ENCODE peak calls at places on chromosome 9, in ten cellular contexts. R is kidney epithelial cell, T is NB4, V is foreskin fibroblast, E is AG09319, Q is astrocyte of the spinal cord, S is A549, H is suprapubic skin, P is BE2C, L is AG04450. D is an unnamed sample.

GRCh38 chr9:2616726-2617377 is 4.7 kb upstream of the VLDLR start:
- DNase-seq in R (no peak), T (no peak), V (no peak), E (no peak), Q (no peak), S (no peak), H (no peak), P (no peak), L (no peak), D (no peak)

GRCh38 chr9:120870206-120870605 is 6.8 kb downstream of the PHF19 start:
- DNase-seq in R (no peak), T (peak), V (no peak), E (no peak), Q (no peak), S (no peak), H (no peak), P (no peak), L (no peak), D (no peak)

GRCh38 chr9:107584186-107584585 is 94.6 kb upstream of the KLF4 start:
- DNase-seq in R (peak), T (peak), V (no peak), E (no peak), Q (no peak), S (no peak), H (no peak), P (no peak), L (no peak), D (no peak)

GRCh38 chr9:2281803-2282185 is 266.6 kb downstream of the SMARCA2 start:
- DNase-seq in R (no peak), T (no peak), V (no peak), E (no peak), Q (peak), S (no peak), H (no peak), P (no peak), L (no peak), D (no peak)

GRCh38 chr9:91897201-91897600 is 52.8 kb downstream of the ROR2 start:
- DNase-seq in R (no peak), T (no peak), V (no peak), E (no peak), Q (no peak), S (no peak), H (no peak), P (no peak), L (no peak), D (no peak)

GRCh38 chr9:34590376-34591090 is 1.0 kb upstream of the CNTFR start:
- DNase-seq in R (no peak), T (peak), V (no peak), E (no peak), Q (no peak), S (no peak), H (no peak), P (no peak), L (no peak), D (no peak)

GRCh38 chr9:35598863-35599590 is 6.0 kb upstream of the TESK1 start:
- DNase-seq in R (no peak), T (no peak), V (no peak), E (no peak), Q (no peak), S (no peak), H (no peak), P (no peak), L (no peak), D (no peak)

GRCh38 chr9:73132034-73132776 is 19.5 kb upstream of the ANXA1 start:
- DNase-seq in R (no peak), T (peak), V (peak), E (no peak), Q (peak), S (peak), H (peak), P (no peak), L (no peak), D (peak)

GRCh38 chr9:129520981-129521380 is 99.9 kb downstream of the C9orf50 start:
- DNase-seq in R (no peak), T (no peak), V (no peak), E (no peak), Q (no peak), S (no peak), H (peak), P (no peak), L (no peak), D (no peak)

GRCh38 chr9:34454571-34455065 is 3.8 kb downstream of the FAM219A start:
- DNase-seq in R (no peak), T (peak), V (peak), E (no peak), Q (peak), S (peak), H (no peak), P (peak), L (no peak), D (no peak)

GRCh38 chr9:94899464-94900221 is 173.1 kb downstream of the AOPEP start:
- DNase-seq in R (no peak), T (no peak), V (no peak), E (no peak), Q (no peak), S (peak), H (no peak), P (no peak), L (no peak), D (no peak)

GRCh38 chr9:33263936-33264472 is 504 bp downstream of the BAG1 start:
- DNase-seq in R (no peak), T (peak), V (no peak), E (no peak), Q (peak), S (no peak), H (peak), P (peak), L (no peak), D (no peak)

GRCh38 chr9:75482566-75482965 is 394.3 kb downstream of the OSTF1 start:
- DNase-seq in R (no peak), T (no peak), V (no peak), E (no peak), Q (no peak), S (no peak), H (no peak), P (no peak), L (no peak), D (no peak)

GRCh38 chr9:131747352-131747751 is 7.5 kb upstream of the RAPGEF1 start:
- DNase-seq in R (no peak), T (peak), V (peak), E (peak), Q (peak), S (peak), H (no peak), P (peak), L (no peak), D (no peak)

DNA sequence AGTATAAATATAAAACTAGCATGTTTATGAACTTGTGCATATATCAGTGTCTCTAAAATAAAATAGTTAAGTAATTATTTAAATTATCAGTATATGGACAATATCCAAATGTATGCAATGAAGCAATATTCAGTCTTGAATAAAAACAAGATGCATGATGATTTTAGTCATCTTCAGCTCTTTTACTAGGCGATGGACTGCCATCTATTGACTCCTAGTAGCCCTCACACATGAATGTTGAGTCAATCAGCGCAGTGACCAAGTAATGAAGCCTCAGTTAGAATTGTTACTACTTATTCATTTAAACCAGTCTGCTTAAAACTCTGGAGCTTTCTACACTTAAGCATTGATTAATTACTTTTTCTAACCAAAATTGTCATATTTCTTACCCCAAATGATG is 92.9 kb upstream of the GRHPR start:
- DNase-seq in R (no peak), T (peak), V (no peak), E (no peak), Q (peak), S (peak), H (no peak), P (peak), L (no peak), D (no peak)
- TF ChIP-seq CTCF in R (peak), T (no peak), V (peak), E (peak), Q (peak), S (peak), H (no peak), P (peak), L (peak), D (peak)

DNA sequence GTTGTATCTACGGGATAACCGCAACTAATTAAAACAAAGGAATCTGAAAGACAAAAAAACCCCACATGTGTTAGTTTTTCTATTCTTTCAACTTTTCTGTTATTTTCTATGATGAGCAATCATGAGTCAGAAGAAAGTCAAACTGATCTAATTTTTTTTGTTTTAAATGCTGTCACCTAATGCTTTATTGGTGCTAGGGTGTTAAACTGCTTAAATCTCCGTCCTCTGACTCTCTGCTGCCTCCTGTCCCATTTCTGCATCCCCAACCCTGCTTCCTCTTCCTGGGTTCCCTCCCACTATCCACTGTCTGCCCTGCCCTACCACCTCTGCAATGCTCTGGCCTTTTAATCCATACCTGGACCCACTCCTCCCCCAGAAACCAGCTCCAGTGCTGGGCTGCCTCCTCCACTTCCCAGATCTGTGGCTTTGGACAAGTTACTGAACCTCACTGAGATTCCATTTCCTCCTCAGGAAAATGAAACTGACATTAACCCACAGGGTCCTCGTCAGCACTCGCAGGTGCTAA is 15.7 kb downstream of the PTPN3 start:
- DNase-seq in R (no peak), T (no peak), V (no peak), E (no peak), Q (no peak), S (no peak), H (no peak), P (no peak), L (no peak), D (no peak)
- TF ChIP-seq CTCF in R (no peak), T (no peak), V (no peak), E (no peak), Q (no peak), S (no peak), H (no peak), P (no peak), L (no peak), D (peak)

DNA sequence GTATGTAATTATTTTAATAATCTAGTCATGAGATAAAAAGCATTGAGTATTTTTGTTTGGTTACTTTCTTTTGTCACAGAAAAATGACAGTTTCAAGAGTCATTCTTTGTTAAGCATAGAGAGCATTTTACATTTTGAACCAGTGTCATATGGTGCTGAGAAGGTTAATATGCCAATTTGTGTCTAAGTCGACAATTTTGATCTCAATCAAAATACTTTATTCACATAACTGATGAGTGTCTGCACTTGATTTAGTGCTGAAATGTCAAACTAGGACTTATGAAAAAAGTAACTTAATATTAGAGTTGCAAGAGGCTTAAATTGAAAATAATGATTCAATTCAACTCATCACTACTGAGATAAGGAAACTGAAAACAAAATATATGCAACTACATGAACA is 1804.6 kb upstream of the ACO1 start:
- DNase-seq in R (no peak), T (no peak), V (no peak), E (no peak), Q (no peak), S (no peak), H (no peak), P (no peak), L (no peak), D (no peak)
- TF ChIP-seq CTCF in R (no peak), T (no peak), V (no peak), E (no peak), Q (no peak), S (no peak), H (no peak), P (no peak), L (no peak), D (no peak)

GRCh38 chr9:90835206-90835605 is 33.6 kb downstream of the SYK start:
- DNase-seq in R (no peak), T (no peak), V (no peak), E (no peak), Q (no peak), S (no peak), H (no peak), P (no peak), L (no peak), D (no peak)

GRCh38 chr9:90836396-90837080 is 34.9 kb downstream of the SYK start:
- DNase-seq in R (no peak), T (no peak), V (no peak), E (no peak), Q (no peak), S (no peak), H (no peak), P (no peak), L (no peak), D (no peak)

GRCh38 chr9:90839183-90839582 is 37.6 kb downstream of the SYK start:
- DNase-seq in R (no peak), T (no peak), V (no peak), E (no peak), Q (no peak), S (no peak), H (no peak), P (no peak), L (no peak), D (no peak)

GRCh38 chr9:90838761-90839160 is 37.1 kb downstream of the SYK start:
- DNase-seq in R (no peak), T (no peak), V (no peak), E (no peak), Q (no peak), S (no peak), H (no peak), P (no peak), L (no peak), D (no peak)

DNA sequence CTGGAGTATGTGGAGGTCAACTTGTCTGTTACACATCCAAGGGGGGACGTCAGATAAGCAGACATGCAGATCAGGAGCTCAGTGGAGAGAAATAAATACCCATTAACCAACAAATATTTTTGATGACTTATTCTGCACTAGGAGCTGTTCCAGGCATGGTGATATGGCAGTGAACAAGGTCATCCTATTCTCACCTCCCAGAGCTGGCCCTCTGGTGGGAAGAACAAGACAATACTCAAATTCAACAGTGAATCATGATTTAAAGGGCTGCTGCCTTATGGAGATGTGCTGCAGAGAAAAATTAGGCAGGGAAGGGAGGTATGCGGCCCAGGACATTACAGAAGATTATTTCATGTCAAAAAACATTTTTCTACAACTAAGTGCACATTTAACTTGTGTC is 36.5 kb downstream of the SYK start:
- DNase-seq in R (no peak), T (no peak), V (no peak), E (no peak), Q (no peak), S (no peak), H (no peak), P (no peak), L (no peak), D (no peak)
- TF ChIP-seq CTCF in R (no peak), T (no peak), V (no peak), E (no peak), Q (no peak), S (no peak), H (no peak), P (peak), L (no peak), D (no peak)

DNA sequence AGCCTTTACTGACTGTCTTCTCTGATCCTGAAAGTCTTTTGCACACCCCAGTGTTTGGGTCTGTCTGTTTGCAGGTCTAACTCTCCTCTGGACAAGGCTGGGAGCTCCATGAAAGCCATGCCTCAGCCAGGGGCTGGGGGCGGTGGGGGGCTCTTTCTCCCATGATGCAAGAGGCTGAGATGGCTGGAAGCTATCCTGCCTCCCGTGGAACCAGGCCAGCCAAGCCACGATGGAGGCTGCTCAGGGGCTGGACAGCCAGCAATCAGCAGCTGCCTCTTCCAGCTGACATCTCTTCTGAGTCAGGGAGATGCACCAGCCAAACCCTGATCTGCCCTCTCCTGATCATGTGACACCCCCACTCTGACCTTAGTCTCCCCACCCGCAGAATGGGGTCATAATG is 154.0 kb downstream of the BARX1 start:
- DNase-seq in R (no peak), T (no peak), V (no peak), E (no peak), Q (no peak), S (no peak), H (no peak), P (no peak), L (no peak), D (no peak)
- TF ChIP-seq CTCF in R (no peak), T (no peak), V (no peak), E (no peak), Q (no peak), S (no peak), H (no peak), P (no peak), L (no peak), D (no peak)

GRCh38 chr9:127503947-127504886 is 52.9 kb downstream of the LRSAM1 start:
- DNase-seq in R (no peak), T (peak), V (peak), E (no peak), Q (peak), S (peak), H (no peak), P (peak), L (peak), D (peak)
- TF ChIP-seq CTCF in R (peak), T (peak), V (peak), E (peak), Q (peak), S (peak), H (peak), P (peak), L (peak), D (peak)

GRCh38 chr9:135479469-135480052 is at the start of gene PPP1R26:
- DNase-seq in R (no peak), T (no peak), V (no peak), E (no peak), Q (no peak), S (peak), H (no peak), P (no peak), L (no peak), D (no peak)

GRCh38 chr9:135480942-135481315 is 1.3 kb downstream of the PPP1R26 start:
- DNase-seq in R (no peak), T (no peak), V (no peak), E (no peak), Q (no peak), S (no peak), H (no peak), P (no peak), L (no peak), D (no peak)

GRCh38 chr9:135478191-135478590 is 1.4 kb upstream of the PPP1R26 start:
- DNase-seq in R (no peak), T (no peak), V (no peak), E (no peak), Q (no peak), S (no peak), H (no peak), P (no peak), L (no peak), D (no peak)

GRCh38 chr9:135480071-135480941 is 724 bp downstream of the PPP1R26 start:
- DNase-seq in R (no peak), T (no peak), V (peak), E (no peak), Q (no peak), S (peak), H (no peak), P (no peak), L (no peak), D (no peak)

DNA sequence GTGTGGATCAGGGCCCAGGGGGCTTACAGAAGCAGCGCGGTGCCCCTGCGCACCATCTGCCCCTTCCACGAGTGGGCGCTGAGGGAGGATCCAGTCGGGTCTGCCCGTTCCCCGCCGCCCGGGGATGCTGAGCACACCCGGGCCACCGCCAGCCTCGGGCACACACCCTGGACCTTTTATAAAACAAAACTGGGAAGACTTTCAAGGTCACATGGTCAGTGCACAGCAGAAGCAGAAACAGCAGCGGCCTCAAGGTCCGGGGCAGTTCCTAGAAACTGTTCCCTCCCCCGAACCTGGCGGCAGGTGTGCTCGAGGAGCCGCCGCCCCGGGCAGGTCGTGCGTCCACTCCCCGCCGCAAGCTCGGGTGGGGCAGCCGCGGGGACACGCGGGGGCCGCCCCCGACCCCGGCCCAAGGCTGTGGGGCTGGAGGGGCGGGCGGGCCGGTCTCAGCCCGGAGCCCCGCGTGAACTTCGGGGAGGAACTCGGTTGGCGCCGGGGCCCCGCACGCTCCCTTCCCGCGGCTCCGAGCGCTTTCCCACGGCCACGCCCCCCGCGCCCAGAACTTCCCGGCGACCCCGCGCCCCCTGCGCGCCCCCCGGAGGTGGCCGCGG is 619 bp upstream of the PPP1R26 start:
- DNase-seq in R (no peak), T (no peak), V (no peak), E (no peak), Q (no peak), S (peak), H (no peak), P (no peak), L (no peak), D (no peak)
- TF ChIP-seq CTCF in R (peak), T (no peak), V (no peak), E (peak), Q (peak), S (peak), H (no peak), P (peak), L (peak), D (peak)

GRCh38 chr9:38030658-38031057 is 38.4 kb downstream of the SHB start:
- DNase-seq in R (no peak), T (no peak), V (no peak), E (no peak), Q (no peak), S (no peak), H (no peak), P (no peak), L (no peak), D (no peak)
- TF ChIP-seq CTCF in R (peak), T (no peak), V (no peak), E (no peak), Q (no peak), S (no peak), H (no peak), P (peak), L (peak), D (peak)

GRCh38 chr9:125003332-125003731 is 62.4 kb upstream of the GOLGA1 start:
- DNase-seq in R (no peak), T (no peak), V (no peak), E (no peak), Q (no peak), S (no peak), H (no peak), P (no peak), L (no peak), D (no peak)
- TF ChIP-seq CTCF in R (no peak), T (no peak), V (no peak), E (no peak), Q (no peak), S (no peak), H (no peak), P (no peak), L (no peak), D (no peak)

DNA sequence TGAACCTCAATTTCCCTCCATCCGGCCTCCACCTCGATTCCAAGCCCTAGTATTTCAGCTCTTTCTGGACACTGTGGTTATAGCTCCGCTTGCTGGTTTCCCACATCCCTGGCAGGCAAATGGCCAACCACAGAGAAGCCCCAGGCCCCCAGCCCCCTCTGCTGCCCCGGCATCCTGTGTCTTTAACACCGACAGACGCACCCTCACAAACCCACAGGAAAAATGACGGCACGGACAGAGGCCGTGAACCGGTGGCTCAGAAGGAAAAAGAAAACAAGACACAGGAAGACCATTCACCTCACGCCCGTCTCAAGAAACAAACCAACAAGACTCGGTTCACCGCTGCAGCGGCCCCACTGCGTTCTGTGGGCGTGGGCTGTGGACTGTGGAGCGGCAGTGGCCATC is 1.5 kb upstream of the CLIC3 start:
- DNase-seq in R (no peak), T (no peak), V (no peak), E (no peak), Q (peak), S (no peak), H (no peak), P (no peak), L (no peak), D (no peak)
- TF ChIP-seq CTCF in R (peak), T (no peak), V (no peak), E (no peak), Q (peak), S (no peak), H (no peak), P (no peak), L (no peak), D (no peak)